ENCODE peak calls at places on chromosomes 12 and 14, in four cellular contexts. L is activated naive CD8-positive, alpha-beta T cell treated with anti-CD3 and anti-CD28 coated beads, Interleukin-2, amount 50 U/mL, for 24 hours; V is ascending aorta; Z is RWPE1. X is an unnamed sample.

GRCh38 chr12:57389033-57389432 is 41.8 kb downstream of the R3HDM2 start:
- DNase-seq in L (no peak), V (no peak), Z (peak; percentile 79), X (no peak)

GRCh38 chr14:105495101-105495989 is 4.3 kb downstream of the TEDC1 start:
- DNase-seq in L (no peak), V (no peak), Z (no peak), X (no peak)

GRCh38 chr12:71041481-71041880 is 116.3 kb downstream of the TSPAN8 start:
- DNase-seq in L (no peak), V (no peak), Z (no peak), X (no peak)

GRCh38 chr12:125140239-125140917 is 75.1 kb downstream of the AACS start:
- DNase-seq in L (no peak), V (no peak), Z (no peak), X (no peak)

GRCh38 chr14:41062826-41063225 is 543.9 kb upstream of the LRFN5 start:
- DNase-seq in L (no peak), V (no peak), Z (peak; percentile 13), X (no peak)

GRCh38 chr14:99050309-99050708 is 221.7 kb downstream of the BCL11B start:
- DNase-seq in L (no peak), V (no peak), Z (no peak), X (no peak)

GRCh38 chr12:45217846-45218245 is 2.0 kb downstream of the ANO6 start:
- DNase-seq in L (no peak), V (no peak), Z (no peak), X (no peak)

GRCh38 chr12:106144847-106145246 is 6.1 kb upstream of the NUAK1 start:
- DNase-seq in L (no peak), V (no peak), Z (no peak), X (no peak)

GRCh38 chr12:60263146-60263545 is 667.3 kb downstream of the SLC16A7 start:
- DNase-seq in L (no peak), V (no peak), Z (no peak), X (no peak)

GRCh38 chr12:27866382-27867101 is 86.5 kb upstream of the MANSC4 start:
- DNase-seq in L (no peak), V (no peak), Z (no peak), X (no peak)

GRCh38 chr12:22577667-22578066 is 33.3 kb upstream of the C2CD5 start:
- DNase-seq in L (no peak), V (no peak), Z (peak; percentile 23), X (no peak)

GRCh38 chr14:39266589-39266870 is 32.8 kb downstream of the MIA2 start:
- DNase-seq in L (peak; percentile 44), V (no peak), Z (peak; percentile 23), X (peak; percentile 65)

GRCh38 chr14:77782202-77782601 is 17.7 kb upstream of the ADCK1 start:
- DNase-seq in L (no peak), V (no peak), Z (no peak), X (no peak)

GRCh38 chr12:52632656-52633055 is 14.3 kb upstream of the KRT73 start:
- DNase-seq in L (no peak), V (no peak), Z (no peak), X (no peak)

GRCh38 chr14:101705733-101706508 is 55.6 kb upstream of the PPP2R5C start:
- DNase-seq in L (peak; percentile 53), V (no peak), Z (no peak), X (no peak)

GRCh38 chr12:62737615-62738014 is 197.3 kb downstream of the PPM1H start:
- DNase-seq in L (no peak), V (no peak), Z (no peak), X (no peak)

GRCh38 chr14:29339491-29339890 is 572.9 kb downstream of the FOXG1 start:
- DNase-seq in L (no peak), V (no peak), Z (peak; percentile 13), X (no peak)

GRCh38 chr14:24775919-24776318 is 141.9 kb upstream of the GZMB start:
- DNase-seq in L (no peak), V (no peak), Z (no peak), X (no peak)

GRCh38 chr12:111685322-111685810 is 390 bp downstream of the BRAP start:
- DNase-seq in L (peak; percentile 14), V (no peak), Z (peak; percentile 52), X (no peak)

GRCh38 chr12:62400135-62400534 is 66.5 kb upstream of the MON2 start:
- DNase-seq in L (no peak), V (no peak), Z (no peak), X (no peak)

GRCh38 chr14:68843471-68844209 is 50.8 kb upstream of the ZFP36L1 start:
- DNase-seq in L (peak; percentile 85), V (no peak), Z (peak; percentile 64), X (peak; percentile 29)

GRCh38 chr12:89354630-89354931 is 2.3 kb upstream of the DUSP6 start:
- DNase-seq in L (no peak), V (no peak), Z (no peak), X (no peak)

GRCh38 chr12:45893240-45893639 is 97.1 kb downstream of the SCAF11 start:
- DNase-seq in L (no peak), V (no peak), Z (no peak), X (peak; percentile 3)

GRCh38 chr12:120394483-120395367 is 25.8 kb upstream of the MSI1 start:
- DNase-seq in L (no peak), V (no peak), Z (peak; percentile 20), X (no peak)

GRCh38 chr12:113498490-113498889 is 26.8 kb upstream of the LHX5 start:
- DNase-seq in L (no peak), V (no peak), Z (no peak), X (no peak)

GRCh38 chr14:101454229-101454628 is 107.1 kb upstream of the DIO3 start:
- DNase-seq in L (no peak), V (no peak), Z (no peak), X (no peak)

GRCh38 chr12:128818065-128819022 is 5.4 kb downstream of the SLC15A4 start:
- DNase-seq in L (no peak), V (no peak), Z (peak; percentile 33), X (no peak)

X was measured in C1 segment of cervical spinal cord.